ENCODE peak calls at places on chromosome 17, in four cellular contexts. B, Y, E and M are unnamed samples.

GRCh38 chr17:17142556-17142955 is 63.6 kb downstream of the PLD6 start:
- DNase-seq in Y (no peak), B (no peak), E (no peak), M (no peak)

GRCh38 chr17:40779181-40779909 is 3.0 kb downstream of the KRT27 start:
- DNase-seq in Y (peak), B (no peak), E (no peak), M (no peak)

GRCh38 chr17:67718325-67718941 is 697 bp downstream of the NOL11 start:
- DNase-seq in E (peak), Y (peak), B (no peak), M (no peak)

GRCh38 chr17:47895254-47895855 is 681 bp upstream of the SP2 start:
- DNase-seq in Y (no peak), E (no peak), B (no peak), M (peak)

GRCh38 chr17:42027961-42028790 is 8.3 kb downstream of the NKIRAS2 start:
- DNase-seq in Y (peak), B (no peak), E (no peak), M (peak)

GRCh38 chr17:19520641-19521040 is 13.0 kb upstream of the SLC47A1 start:
- DNase-seq in Y (no peak), B (no peak), E (no peak), M (no peak)

GRCh38 chr17:74697477-74697876 is 15.2 kb downstream of the CD300LF start:
- DNase-seq in E (no peak), B (peak), Y (no peak), M (no peak)

GRCh38 chr17:39634384-39634871 is 2.5 kb upstream of the STARD3 start:
- DNase-seq in Y (no peak), B (no peak), E (peak), M (peak)

GRCh38 chr17:77700165-77700881 is 258.2 kb upstream of the TNRC6C start:
- DNase-seq in E (peak), Y (no peak), B (no peak), M (no peak)
- TF ChIP-seq GABPA in E (no peak), Y (no peak), B (no peak), M (no peak)

DNA sequence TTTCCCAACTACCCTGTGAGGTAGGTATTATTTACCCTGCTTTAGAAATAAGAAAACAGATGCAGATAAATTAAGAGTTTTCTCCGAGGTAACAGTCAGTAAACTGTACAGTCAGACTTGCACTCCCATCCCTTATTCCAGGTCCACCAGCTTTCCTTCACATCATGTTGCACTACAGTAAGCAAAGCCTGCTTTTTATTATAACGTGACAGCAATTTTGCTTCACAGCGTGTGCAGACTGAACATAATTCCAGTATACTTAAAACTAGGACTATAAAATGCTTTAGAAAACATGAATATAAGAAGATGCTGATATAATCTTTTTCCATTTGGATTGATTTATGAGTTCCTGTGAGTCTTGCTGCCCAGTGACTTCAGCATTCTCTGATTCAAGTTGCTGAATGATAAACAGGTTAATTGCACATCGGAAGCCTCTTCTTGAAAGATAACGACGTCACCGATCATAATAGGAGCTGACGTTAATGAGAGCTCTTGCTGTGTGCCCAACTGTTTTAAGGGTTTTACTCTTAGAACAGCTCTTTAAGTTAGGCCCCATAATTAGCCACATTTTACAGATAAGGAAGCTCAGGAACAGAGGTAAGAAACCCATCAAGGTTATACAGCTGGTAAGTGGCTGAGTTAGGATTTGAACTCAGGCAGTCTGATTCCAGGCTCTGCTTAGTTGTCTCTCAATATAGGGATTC is 1.4 kb downstream of the LIG3 start:
- DNase-seq in B (no peak), E (peak), Y (no peak), M (peak)
- TF ChIP-seq REST in B (no peak), E (no peak), Y (no peak), M (no peak)

DNA sequence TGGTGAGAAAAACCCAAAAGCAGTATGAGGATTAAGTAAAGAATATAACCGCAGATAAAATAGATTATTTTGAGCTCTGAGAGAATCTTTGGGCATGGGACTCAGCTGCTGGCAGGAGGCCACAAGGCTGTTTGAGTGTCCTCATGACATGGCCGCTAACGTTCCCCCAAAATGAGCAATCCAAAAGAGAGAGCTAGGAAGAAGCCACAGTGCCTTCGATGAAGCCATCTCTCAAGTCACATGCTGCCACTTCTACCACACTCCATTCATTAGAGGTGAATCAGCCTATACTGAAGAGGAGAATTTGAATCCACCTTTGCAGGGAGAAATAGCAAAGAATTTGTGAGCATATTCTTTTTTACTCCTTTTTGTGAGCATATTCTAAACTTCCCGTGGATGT is 34.2 kb downstream of the ANKFY1 start:
- DNase-seq in B (no peak), Y (no peak), E (no peak), M (no peak)
- H3K4me3 ChIP-seq in B (no peak), Y (no peak), E (no peak), M (no peak)

GRCh38 chr17:50693041-50693682 is 14.6 kb downstream of the ANKRD40 start:
- DNase-seq in Y (peak), E (no peak), B (no peak), M (no peak)

GRCh38 chr17:50689956-50690886 is 17.5 kb downstream of the ANKRD40 start:
- DNase-seq in B (no peak), Y (no peak), E (peak), M (no peak)

GRCh38 chr17:50692448-50693040 is 15.2 kb downstream of the ANKRD40 start:
- DNase-seq in B (no peak), E (no peak), Y (no peak), M (no peak)

GRCh38 chr17:50690887-50691549 is 16.7 kb downstream of the ANKRD40 start:
- DNase-seq in Y (no peak), E (no peak), B (no peak), M (no peak)

GRCh38 chr17:50691550-50692447 is 15.9 kb downstream of the ANKRD40 start:
- DNase-seq in E (no peak), B (no peak), Y (peak), M (no peak)
- TF ChIP-seq GABPA in E (no peak), B (no peak), Y (no peak), M (no peak)